ENCODE peak calls at places on chromosomes 2 and 18, in five cellular contexts. One of them, this sample, is unnamed.

GRCh38 chr18:23883277-23883790 is 131.2 kb upstream of the TTC39C start:
- DNase-seq in fibroblast of the aortic adventitia: no peak
- DNase-seq in IMR-90: peak
- DNase-seq in stimulated activated CD8-positive, alpha-beta memory T cell treated with anti-CD3 and anti-CD28 coated beads, Interleukin-4, amount 100 ng/mL, for 1 hour: no peak
- DNase-seq in stimulated activated naive CD4-positive, alpha-beta T cell: no peak
- DNase-seq in this sample: no peak

GRCh38 chr2:108409768-108410167 is 32.0 kb downstream of the SULT1C4 start:
- DNase-seq in fibroblast of the aortic adventitia: no peak
- DNase-seq in IMR-90: peak
- DNase-seq in stimulated activated CD8-positive, alpha-beta memory T cell treated with anti-CD3 and anti-CD28 coated beads, Interleukin-4, amount 100 ng/mL, for 1 hour: no peak
- DNase-seq in stimulated activated naive CD4-positive, alpha-beta T cell: no peak
- DNase-seq in this sample: peak

GRCh38 chr2:114810092-114810491 is 367.7 kb downstream of the DPP10 start:
- DNase-seq in fibroblast of the aortic adventitia: no peak
- DNase-seq in IMR-90: no peak
- DNase-seq in stimulated activated CD8-positive, alpha-beta memory T cell treated with anti-CD3 and anti-CD28 coated beads, Interleukin-4, amount 100 ng/mL, for 1 hour: no peak
- DNase-seq in stimulated activated naive CD4-positive, alpha-beta T cell: no peak
- DNase-seq in this sample: no peak

GRCh38 chr2:105447476-105447875 is 48.6 kb upstream of the FHL2 start:
- DNase-seq in fibroblast of the aortic adventitia: no peak
- DNase-seq in IMR-90: peak
- DNase-seq in stimulated activated CD8-positive, alpha-beta memory T cell treated with anti-CD3 and anti-CD28 coated beads, Interleukin-4, amount 100 ng/mL, for 1 hour: no peak
- DNase-seq in stimulated activated naive CD4-positive, alpha-beta T cell: no peak
- DNase-seq in this sample: no peak

GRCh38 chr2:69975136-69975852 is 13.9 kb upstream of the ASPRV1 start:
- DNase-seq in fibroblast of the aortic adventitia: no peak
- DNase-seq in IMR-90: no peak
- DNase-seq in stimulated activated CD8-positive, alpha-beta memory T cell treated with anti-CD3 and anti-CD28 coated beads, Interleukin-4, amount 100 ng/mL, for 1 hour: no peak
- DNase-seq in stimulated activated naive CD4-positive, alpha-beta T cell: no peak
- DNase-seq in this sample: no peak

GRCh38 chr2:109428281-109428680 is 185.5 kb downstream of the SEPTIN10 start:
- DNase-seq in fibroblast of the aortic adventitia: no peak
- DNase-seq in IMR-90: no peak
- DNase-seq in stimulated activated CD8-positive, alpha-beta memory T cell treated with anti-CD3 and anti-CD28 coated beads, Interleukin-4, amount 100 ng/mL, for 1 hour: no peak
- DNase-seq in stimulated activated naive CD4-positive, alpha-beta T cell: no peak
- DNase-seq in this sample: no peak

GRCh38 chr2:27891820-27892105 is 1.2 kb downstream of the BABAM2 start:
- DNase-seq in fibroblast of the aortic adventitia: peak
- DNase-seq in IMR-90: peak
- DNase-seq in stimulated activated CD8-positive, alpha-beta memory T cell treated with anti-CD3 and anti-CD28 coated beads, Interleukin-4, amount 100 ng/mL, for 1 hour: no peak
- DNase-seq in stimulated activated naive CD4-positive, alpha-beta T cell: no peak
- DNase-seq in this sample: peak

GRCh38 chr2:173654146-173654895 is 299.6 kb downstream of the CDCA7 start:
- DNase-seq in fibroblast of the aortic adventitia: no peak
- DNase-seq in IMR-90: no peak
- DNase-seq in stimulated activated CD8-positive, alpha-beta memory T cell treated with anti-CD3 and anti-CD28 coated beads, Interleukin-4, amount 100 ng/mL, for 1 hour: no peak
- DNase-seq in stimulated activated naive CD4-positive, alpha-beta T cell: no peak
- DNase-seq in this sample: no peak

GRCh38 chr2:64062840-64063239 is 43.6 kb upstream of the VPS54 start:
- DNase-seq in fibroblast of the aortic adventitia: peak
- DNase-seq in IMR-90: peak
- DNase-seq in stimulated activated CD8-positive, alpha-beta memory T cell treated with anti-CD3 and anti-CD28 coated beads, Interleukin-4, amount 100 ng/mL, for 1 hour: no peak
- DNase-seq in stimulated activated naive CD4-positive, alpha-beta T cell: no peak
- DNase-seq in this sample: peak

GRCh38 chr2:174971868-174972781 is 33.1 kb downstream of the CHN1 start:
- DNase-seq in fibroblast of the aortic adventitia: peak
- DNase-seq in IMR-90: peak
- DNase-seq in stimulated activated CD8-positive, alpha-beta memory T cell treated with anti-CD3 and anti-CD28 coated beads, Interleukin-4, amount 100 ng/mL, for 1 hour: no peak
- DNase-seq in stimulated activated naive CD4-positive, alpha-beta T cell: no peak
- DNase-seq in this sample: peak

GRCh38 chr2:36352711-36353110 is 2.9 kb upstream of the CRIM1 start:
- DNase-seq in fibroblast of the aortic adventitia: peak
- DNase-seq in IMR-90: peak
- DNase-seq in stimulated activated CD8-positive, alpha-beta memory T cell treated with anti-CD3 and anti-CD28 coated beads, Interleukin-4, amount 100 ng/mL, for 1 hour: no peak
- DNase-seq in stimulated activated naive CD4-positive, alpha-beta T cell: no peak
- DNase-seq in this sample: peak

GRCh38 chr2:1234731-1235308 is 178.4 kb upstream of the TPO start:
- DNase-seq in fibroblast of the aortic adventitia: no peak
- DNase-seq in IMR-90: peak
- DNase-seq in stimulated activated CD8-positive, alpha-beta memory T cell treated with anti-CD3 and anti-CD28 coated beads, Interleukin-4, amount 100 ng/mL, for 1 hour: no peak
- DNase-seq in stimulated activated naive CD4-positive, alpha-beta T cell: no peak
- DNase-seq in this sample: peak